ENCODE peak calls at places on chromosomes 4 and X, in four cellular contexts. E, B, I and J are unnamed samples.

GRCh38 chr4:148447672-148448071 is 5.5 kb upstream of the NR3C2 start:
- DNase-seq in E (no peak), B (no peak), I (no peak), J (no peak)

GRCh38 chrX:16096131-16096530 is 27.2 kb upstream of the GRPR start:
- DNase-seq in E (no peak), B (no peak), I (no peak), J (no peak)

GRCh38 chr4:23455482-23455881 is 434.4 kb downstream of the PPARGC1A start:
- DNase-seq in E (no peak), B (no peak), I (no peak), J (no peak)

GRCh38 chr4:88964450-88964849 is 92.5 kb downstream of the FAM13A start:
- DNase-seq in E (no peak), B (no peak), I (no peak), J (no peak)

GRCh38 chr4:185382754-185383153 is 13.0 kb downstream of the LRP2BP start:
- DNase-seq in E (no peak), B (no peak), I (no peak), J (no peak)

GRCh38 chr4:5863461-5864113 is 29.3 kb downstream of the CRMP1 start:
- DNase-seq in E (no peak), B (no peak), I (no peak), J (no peak)

GRCh38 chr4:61200195-61200990 is at the start of gene ADGRL3:
- DNase-seq in E (no peak), B (no peak), I (peak; percentile 77), J (no peak)

GRCh38 chr4:8830611-8831200 is 40.9 kb downstream of the HMX1 start:
- DNase-seq in E (no peak), B (no peak), I (no peak), J (peak; percentile 2)

GRCh38 chrX:17860811-17861495 is at the start of gene RAI2:
- DNase-seq in E (peak; percentile 52), B (no peak), I (peak; percentile 23), J (peak; percentile 22)

GRCh38 chr4:184384056-184384809 is 90.1 kb downstream of the IRF2 start:
- DNase-seq in E (peak; percentile 43), B (no peak), I (no peak), J (peak; percentile 59)

GRCh38 chrX:17596051-17596450 is 141.2 kb upstream of the SCML1 start:
- DNase-seq in E (no peak), B (no peak), I (no peak), J (no peak)

GRCh38 chr4:55393461-55394320 is 2.1 kb upstream of the TMEM165 start:
- DNase-seq in E (no peak), B (no peak), I (no peak), J (no peak)

GRCh38 chrX:26442340-26442739 is 226.4 kb downstream of the MAGEB5 start:
- DNase-seq in E (no peak), B (no peak), I (no peak), J (no peak)

GRCh38 chrX:71493111-71493613 is 39.7 kb upstream of the OGT start:
- DNase-seq in E (peak; percentile 31), B (no peak), I (no peak), J (peak; percentile 9)

GRCh38 chrX:38668788-38669187 is 107.4 kb downstream of the TSPAN7 start:
- DNase-seq in E (no peak), B (no peak), I (no peak), J (no peak)

GRCh38 chr4:77911842-77912450 is 49.3 kb downstream of the MRPL1 start:
- DNase-seq in E (no peak), B (no peak), I (no peak), J (no peak)

GRCh38 chrX:21590012-21590776 is 67.9 kb downstream of the KLHL34 start:
- DNase-seq in E (no peak), B (no peak), I (no peak), J (no peak)

GRCh38 chr4:88356771-88357170 is 21.9 kb upstream of the HERC6 start:
- DNase-seq in E (no peak), B (no peak), I (no peak), J (no peak)

GRCh38 chr4:114494257-114494803 is 104.3 kb upstream of the UGT8 start:
- DNase-seq in E (no peak), B (no peak), I (no peak), J (no peak)

GRCh38 chr4:189804884-189805283 is 135.8 kb upstream of the FRG1 start:
- DNase-seq in E (no peak), B (no peak), I (no peak), J (no peak)

GRCh38 chr4:71553605-71554004 is 214.8 kb downstream of the SLC4A4 start:
- DNase-seq in E (no peak), B (no peak), I (no peak), J (no peak)

GRCh38 chr4:30753316-30753715 is 33.1 kb downstream of the PCDH7 start:
- DNase-seq in E (no peak), B (no peak), I (no peak), J (no peak)

GRCh38 chr4:140851032-140851636 is 94.9 kb upstream of the TBC1D9 start:
- DNase-seq in E (peak; percentile 54), B (no peak), I (peak; percentile 63), J (peak; percentile 42)

GRCh38 chr4:128427832-128428366 is 140.3 kb upstream of the PGRMC2 start:
- DNase-seq in E (peak; percentile 66), B (no peak), I (no peak), J (peak; percentile 28)

GRCh38 chrX:111007238-111007637 is 88.8 kb upstream of the PAK3 start:
- DNase-seq in E (no peak), B (no peak), I (no peak), J (no peak)

GRCh38 chr4:3241905-3242304 is 7.1 kb upstream of the MSANTD1 start:
- DNase-seq in E (no peak), B (no peak), I (no peak), J (peak; percentile 28)

GRCh38 chr4:122854860-122855259 is 28.2 kb downstream of the FGF2 start:
- DNase-seq in E (no peak), B (peak; percentile 17), I (peak; percentile 11), J (no peak)

GRCh38 chrX:46630141-46630540 is 56.6 kb downstream of the CHST7 start:
- DNase-seq in E (no peak), B (no peak), I (no peak), J (no peak)

DNA sequence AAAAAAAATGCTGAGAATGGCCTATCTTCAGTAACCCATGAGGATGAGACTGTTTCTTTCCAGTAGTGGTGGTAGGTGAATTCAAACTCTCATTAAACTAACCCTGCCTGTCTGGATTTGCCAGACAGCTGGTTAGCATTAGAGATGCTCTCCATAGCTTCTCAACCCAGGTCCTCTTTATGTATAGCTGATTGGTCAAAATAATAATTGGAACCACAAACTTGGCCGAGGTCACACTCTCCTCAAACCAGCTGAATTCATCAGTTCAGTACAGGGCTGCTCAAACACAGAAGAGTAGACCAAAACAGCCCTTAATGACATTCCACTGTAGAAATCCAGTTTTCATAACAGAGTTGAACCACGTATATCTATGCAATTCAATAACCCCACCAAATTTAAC is 85.3 kb downstream of the HCCS start:
- DNase-seq in E (no peak), B (no peak), I (no peak), J (no peak)
- TF ChIP-seq CTCF in E (no peak), B (no peak), I (no peak), J (no peak)

GRCh38 chrX:13903405-13903804 is 86.5 kb upstream of the GPM6B start:
- DNase-seq in E (no peak), B (no peak), I (no peak), J (no peak)
- H3K27ac ChIP-seq in E (no peak overlapping the region), B (no peak overlapping the region), I (peak overlapping the region; percentile 86), J (no peak overlapping the region)

GRCh38 chr4:91114386-91114785 is 987.2 kb downstream of the CCSER1 start:
- DNase-seq in E (no peak), B (no peak), I (no peak), J (no peak)

GRCh38 chr4:91111556-91111955 is 984.4 kb downstream of the CCSER1 start:
- DNase-seq in E (no peak), B (no peak), I (no peak), J (no peak)

GRCh38 chr4:91113130-91113706 is 986.0 kb downstream of the CCSER1 start:
- DNase-seq in E (no peak), B (no peak), I (no peak), J (no peak)

GRCh38 chr4:91118597-91118996 is 991.4 kb downstream of the CCSER1 start:
- DNase-seq in E (no peak), B (no peak), I (no peak), J (no peak)

DNA sequence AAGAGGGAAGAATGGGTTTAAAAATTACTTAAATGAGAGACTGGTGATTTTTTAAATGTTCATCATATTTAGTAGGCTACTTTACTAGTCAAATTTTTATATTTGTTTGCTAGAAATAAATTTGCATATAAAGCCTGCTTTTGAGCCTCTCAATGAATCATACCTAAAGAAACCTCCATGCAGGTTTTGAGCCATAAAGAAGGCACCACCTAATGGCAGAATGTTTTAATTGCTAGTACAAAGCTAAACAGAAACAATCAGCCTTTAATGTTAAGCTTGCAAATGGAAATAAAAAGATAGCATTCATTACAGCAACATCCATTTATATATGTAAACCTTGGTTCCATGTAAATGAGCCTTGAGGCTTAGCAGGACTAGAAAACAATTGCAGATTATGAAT is 989.7 kb downstream of the CCSER1 start:
- DNase-seq in E (no peak), B (no peak), I (no peak), J (no peak)
- TF ChIP-seq CTCF in E (no peak), B (no peak), I (no peak), J (no peak)

GRCh38 chr4:156723951-156724668 is 247.5 kb downstream of the PDGFC start:
- DNase-seq in E (no peak), B (no peak), I (no peak), J (peak; percentile 15)

GRCh38 chr4:156718226-156718625 is 253.4 kb downstream of the PDGFC start:
- DNase-seq in E (no peak), B (no peak), I (no peak), J (no peak)
- H3K27ac ChIP-seq in E (no peak overlapping the region), B (no peak overlapping the region), I (no peak overlapping the region), J (no peak overlapping the region)

GRCh38 chrX:153052534-153052933 is 3.7 kb upstream of the PNMA3 start:
- DNase-seq in E (no peak), B (no peak), I (no peak), J (no peak)
- TF ChIP-seq CTCF in E (no peak), B (no peak), I (no peak), J (no peak)

DNA sequence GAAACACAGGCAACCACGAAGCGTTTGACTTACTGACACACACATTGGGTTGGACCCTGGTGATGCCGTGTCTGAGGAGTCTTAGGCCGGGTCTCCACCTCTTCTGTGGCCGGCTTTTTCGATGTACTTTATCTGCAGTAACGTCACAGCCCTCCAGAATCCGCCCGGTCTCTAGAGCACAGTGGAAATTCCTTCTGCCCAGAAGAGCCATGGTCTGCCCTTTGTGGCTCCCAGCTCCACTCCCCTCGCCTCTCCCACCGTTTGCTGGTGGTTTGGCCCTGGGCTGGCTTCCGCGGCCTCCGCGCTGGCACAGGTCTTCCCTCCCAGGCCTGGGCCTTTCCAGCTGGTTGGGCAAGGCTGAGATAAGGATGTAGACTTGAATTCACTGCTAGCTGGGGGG is 4.3 kb downstream of the MAEA start:
- DNase-seq in E (no peak), B (no peak), I (no peak), J (no peak)
- H3K27ac ChIP-seq in E (no peak overlapping the region), B (peak overlapping the region; percentile 63), I (no peak overlapping the region), J (no peak overlapping the region)

GRCh38 chrX:136574548-136574947 is 42.5 kb downstream of the VGLL1 start:
- DNase-seq in E (no peak), B (no peak), I (no peak), J (no peak)

GRCh38 chrX:136580316-136580715 is 48.3 kb downstream of the VGLL1 start:
- DNase-seq in E (no peak), B (no peak), I (no peak), J (no peak)

GRCh38 chrX:136572030-136572429 is 40.0 kb downstream of the VGLL1 start:
- DNase-seq in E (no peak), B (no peak), I (no peak), J (no peak)

GRCh38 chrX:136582624-136583023 is 50.6 kb downstream of the VGLL1 start:
- DNase-seq in E (no peak), B (no peak), I (no peak), J (no peak)

GRCh38 chrX:136577562-136577961 is 45.5 kb downstream of the VGLL1 start:
- DNase-seq in E (peak; percentile 41), B (no peak), I (peak; percentile 9), J (peak; percentile 61)
- TF ChIP-seq CTCF in E (peak; percentile 1), B (peak; percentile 44), I (peak; percentile 55), J (peak; percentile 52)